ENCODE peak calls at places on chromosomes 7 and 10, in five cellular contexts. G is OCI-LY7, M is keratinocyte, P is lower lobe of right lung, D is heart right ventricle. Y is an unnamed sample. For H3K4me1, the result is how much of the 10 kb centered on the place peaks cover.

GRCh38 chr10:122276611-122277205 is 5.6 kb downstream of the BTBD16 start:
- DNase-seq in G (no peak), P (no peak), M (no peak), D (no peak), Y (no peak)

GRCh38 chr10:118754556-118755423 is at the start of gene CACUL1:
- DNase-seq in D (peak), M (peak), G (peak), P (peak), Y (peak)

GRCh38 chr7:149625947-149626392 is 128.4 kb upstream of the ZNF746 start:
- DNase-seq in G (no peak), P (no peak), M (no peak), D (no peak), Y (no peak)

GRCh38 chr10:77151395-77151794 is 486.2 kb downstream of the KCNMA1 start:
- DNase-seq in M (no peak), P (no peak), D (no peak), G (no peak), Y (no peak)

GRCh38 chr10:101388671-101389276 is 34.8 kb downstream of the BTRC start:
- DNase-seq in D (no peak), M (no peak), P (no peak), G (no peak), Y (no peak)

GRCh38 chr10:68095176-68095575 is 14.1 kb upstream of the MYPN start:
- DNase-seq in D (no peak), G (no peak), P (no peak), M (no peak), Y (no peak)

GRCh38 chr10:79127151-79127961 is 58.6 kb downstream of the ZMIZ1 start:
- DNase-seq in D (peak), G (no peak), P (peak), M (no peak), Y (no peak)

GRCh38 chr10:60239228-60239627 is 150.4 kb downstream of the ANK3 start:
- DNase-seq in D (no peak), M (no peak), G (no peak), P (no peak), Y (no peak)

GRCh38 chr10:126931548-126931947 is 26.3 kb downstream of the DOCK1 start:
- DNase-seq in P (no peak), G (no peak), M (no peak), D (no peak), Y (no peak)

GRCh38 chr10:133199992-133200611 is 29.9 kb upstream of the UTF1 start:
- DNase-seq in M (no peak), D (peak), P (no peak), G (no peak), Y (no peak)

GRCh38 chr7:53350241-53350640 is 314.8 kb downstream of the POM121L12 start:
- DNase-seq in M (no peak), P (no peak), D (no peak), G (peak), Y (no peak)

GRCh38 chr10:35339946-35340345 is 3.6 kb downstream of the CCNY start:
- DNase-seq in M (no peak), G (no peak), D (no peak), P (no peak), Y (no peak)

GRCh38 chr10:35342381-35342780 is 6.1 kb downstream of the CCNY start:
- DNase-seq in P (no peak), D (no peak), M (no peak), G (no peak), Y (no peak)

GRCh38 chr10:35343739-35344138 is 7.4 kb downstream of the CCNY start:
- DNase-seq in D (no peak), P (no peak), M (no peak), G (no peak), Y (no peak)

GRCh38 chr10:35340975-35341374 is 4.7 kb downstream of the CCNY start:
- DNase-seq in G (no peak), P (no peak), M (no peak), D (peak), Y (no peak)

DNA sequence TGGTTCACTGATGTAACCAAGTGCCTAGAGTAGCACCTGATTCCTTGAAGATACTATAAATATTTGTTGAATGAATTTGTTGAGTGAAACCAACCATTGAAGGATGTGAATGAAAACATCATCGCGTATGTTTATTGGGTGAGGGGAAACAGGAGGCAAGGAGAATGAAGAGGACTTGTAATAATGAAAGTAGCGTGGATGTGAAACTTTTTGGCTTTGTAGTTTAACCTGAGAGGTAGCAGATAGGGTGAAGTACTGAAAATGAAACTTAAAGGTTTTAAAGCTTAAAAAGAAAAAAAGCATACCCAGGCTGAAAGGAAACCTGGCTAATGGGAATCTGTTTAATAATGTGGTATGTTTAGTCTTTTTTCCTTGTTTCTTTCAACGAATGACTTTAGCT is 5.2 kb downstream of the CCNY start:
- DNase-seq in M (no peak), D (no peak), P (no peak), G (peak), Y (no peak)
- H3K4me1 ChIP-seq in M (under half), D (under half), P (half or more), G (under half), Y (under half)

GRCh38 chr10:299512-299911 is 164.3 kb downstream of the ZMYND11 start:
- DNase-seq in D (no peak), P (no peak), G (peak), M (no peak), Y (no peak)
- H3K4me3 ChIP-seq in D (no peak), P (no peak), G (peak), M (no peak), Y (no peak)

GRCh38 chr10:58714436-58714835 is 201.8 kb downstream of the BICC1 start:
- DNase-seq in D (no peak), M (no peak), P (no peak), G (no peak), Y (no peak)

GRCh38 chr10:58718596-58718995 is 205.9 kb downstream of the BICC1 start:
- DNase-seq in G (no peak), P (no peak), M (no peak), D (no peak), Y (no peak)

GRCh38 chr10:58715056-58715455 is 202.4 kb downstream of the BICC1 start:
- DNase-seq in P (no peak), D (no peak), G (no peak), M (no peak), Y (no peak)

GRCh38 chr10:58712136-58712535 is 199.5 kb downstream of the BICC1 start:
- DNase-seq in D (no peak), P (no peak), G (no peak), M (no peak), Y (no peak)

DNA sequence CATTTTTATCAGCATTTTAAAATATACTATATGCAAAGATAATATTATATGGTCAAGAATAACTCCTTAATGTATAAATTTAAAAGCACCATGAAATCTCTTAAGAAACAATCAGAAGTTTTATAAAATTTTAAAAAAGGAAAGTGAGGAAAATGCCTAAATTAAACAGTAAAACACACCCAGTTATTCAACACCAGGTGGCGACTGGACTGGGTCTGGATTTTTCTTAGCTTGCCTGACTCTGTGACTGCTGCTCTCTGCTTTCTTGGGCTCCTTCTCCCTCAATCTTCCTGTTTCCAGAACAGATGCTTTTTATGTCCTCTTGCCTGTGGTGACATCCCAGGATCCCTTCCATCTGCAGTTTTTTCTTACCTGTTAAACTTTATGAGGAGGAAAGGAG is 200.3 kb downstream of the BICC1 start:
- DNase-seq in P (no peak), G (no peak), D (no peak), M (no peak), Y (no peak)
- TF ChIP-seq CTCF in P (no peak), G (no peak), D (no peak), M (peak), Y (no peak)

DNA sequence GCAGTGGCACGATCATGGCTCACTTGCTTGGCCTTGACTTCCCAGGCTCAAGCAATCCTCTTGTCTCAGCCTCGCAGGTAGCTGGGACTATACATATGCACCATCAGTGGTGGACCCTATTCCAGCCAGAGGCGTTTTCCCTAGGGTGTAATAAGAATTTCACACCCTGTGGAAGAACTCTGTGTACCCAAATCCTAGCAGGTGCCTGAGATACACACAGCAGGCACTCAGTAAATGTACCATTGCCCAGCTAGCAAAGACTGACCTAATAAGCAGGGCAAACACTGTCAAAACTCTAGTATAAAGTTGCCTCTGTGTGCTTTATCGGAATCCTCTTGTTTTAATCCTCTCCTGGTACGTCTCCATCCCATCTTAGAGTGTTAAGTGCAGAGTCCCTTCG is 33.7 kb upstream of the BHLHA15 start:
- DNase-seq in D (no peak), P (no peak), G (no peak), M (no peak), Y (no peak)
- H3K4me1 ChIP-seq in D (under half), P (under half), G (under half), M (under half), Y (under half)

GRCh38 chr10:104300002-104300735 is 31.2 kb downstream of the GSTO2 start:
- DNase-seq in D (no peak), G (no peak), P (no peak), M (no peak), Y (peak)
- H3K4me3 ChIP-seq in D (no peak), G (no peak), P (no peak), M (no peak), Y (peak)

GRCh38 chr7:124667312-124667711 is 98.3 kb downstream of the GPR37 start:
- DNase-seq in P (no peak), M (no peak), D (no peak), G (no peak), Y (no peak)

GRCh38 chr7:124662372-124662771 is 103.2 kb downstream of the GPR37 start:
- DNase-seq in P (no peak), M (no peak), G (no peak), D (no peak), Y (no peak)

GRCh38 chr7:124667754-124668153 is 97.8 kb downstream of the GPR37 start:
- DNase-seq in D (no peak), G (no peak), M (no peak), P (no peak), Y (no peak)

DNA sequence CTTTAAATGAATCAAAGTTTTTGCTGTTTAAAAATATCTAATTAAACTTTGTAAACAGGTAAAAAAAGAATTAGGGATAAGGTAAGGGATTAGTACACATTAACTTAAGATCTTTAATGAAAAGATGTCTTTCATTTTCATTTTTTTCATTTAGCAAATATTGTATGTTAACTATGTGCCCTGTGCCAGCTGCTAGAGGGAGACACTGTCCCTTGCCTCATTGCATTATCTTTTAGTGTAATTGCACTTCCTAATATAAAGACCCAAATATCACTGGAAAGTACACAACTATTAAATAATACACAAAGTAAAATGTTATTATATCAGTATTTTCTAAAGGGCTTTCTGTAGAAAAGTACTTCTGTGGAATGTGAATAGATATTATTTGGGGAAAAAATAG is 102.7 kb downstream of the GPR37 start:
- DNase-seq in P (no peak), D (no peak), G (no peak), M (no peak), Y (no peak)
- TF ChIP-seq CTCF in P (no peak), D (no peak), G (no peak), M (no peak), Y (no peak)

GRCh38 chr7:100866721-100867039 is 507 bp upstream of the TRIP6 start:
- DNase-seq in D (no peak), M (no peak), P (no peak), G (no peak), Y (no peak)

GRCh38 chr7:100867040-100867795 is at the start of gene TRIP6:
- DNase-seq in M (no peak), G (no peak), D (peak), P (peak), Y (peak)

GRCh38 chr7:100864263-100864845 is 2.8 kb upstream of the TRIP6 start:
- DNase-seq in G (no peak), P (no peak), M (no peak), D (no peak), Y (no peak)

GRCh38 chr7:100865372-100865911 is 1.7 kb upstream of the TRIP6 start:
- DNase-seq in G (no peak), D (no peak), M (peak), P (no peak), Y (no peak)

DNA sequence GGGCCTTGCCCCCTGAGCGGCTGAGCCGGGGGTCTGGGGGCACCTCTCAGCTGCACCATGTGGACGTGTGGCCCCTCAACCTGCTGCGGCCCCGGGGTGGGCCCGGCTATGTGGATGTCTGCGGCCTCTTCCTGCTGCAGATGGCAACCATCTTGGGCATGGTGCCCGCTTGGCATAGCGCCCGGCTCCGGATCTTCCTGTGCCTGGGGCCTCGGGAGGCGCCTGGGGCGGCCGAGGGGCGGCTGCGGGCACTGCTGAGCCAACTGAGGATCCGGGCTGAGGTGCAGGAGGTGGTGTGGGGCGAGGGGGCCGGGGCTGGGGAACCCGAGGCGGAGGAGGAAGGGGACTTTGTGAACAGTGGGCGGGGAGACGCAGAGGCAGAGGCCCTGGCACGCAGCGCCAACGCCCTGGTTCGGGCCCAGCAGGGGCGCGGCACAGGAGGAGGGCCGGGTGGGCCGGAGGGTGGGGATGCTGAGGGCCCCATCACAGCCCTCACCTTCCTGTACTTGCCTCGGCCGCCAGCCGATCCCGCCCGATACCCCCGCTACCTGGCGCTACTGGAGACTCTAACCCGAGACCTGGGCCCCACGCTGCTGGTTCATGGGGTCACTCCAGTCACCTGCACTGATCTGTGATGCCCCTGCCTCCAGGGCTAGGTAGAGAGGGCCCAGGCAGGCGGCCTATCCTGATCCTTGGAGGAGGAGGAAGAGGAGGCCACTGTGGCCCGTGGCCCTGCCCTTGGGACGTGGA is 1.0 kb upstream of the TRIP6 start:
- DNase-seq in D (peak), P (peak), G (no peak), M (no peak), Y (no peak)
- H3K4me1 ChIP-seq in D (under half), P (under half), G (under half), M (under half), Y (under half)